ENCODE peak calls at places on chromosomes 13 and 19, in five cellular contexts. One of them, this sample, is unnamed.

GRCh38 chr13:103694033-103694432 is 627.8 kb upstream of the SLC10A2 start:
- DNase-seq in AG10803: no peak
- DNase-seq in lower leg skin: no peak
- DNase-seq in cardiac muscle cell: peak; percentile 16
- DNase-seq in kidney epithelial cell: no peak
- DNase-seq in this sample: no peak

GRCh38 chr19:5893907-5894703 is 9.5 kb downstream of the NDUFA11 start:
- DNase-seq in AG10803: no peak
- DNase-seq in lower leg skin: no peak
- DNase-seq in cardiac muscle cell: peak; percentile 71
- DNase-seq in kidney epithelial cell: no peak
- DNase-seq in this sample: no peak

GRCh38 chr19:35738021-35738886 is 4.0 kb downstream of the IGFLR1 start:
- DNase-seq in AG10803: no peak
- DNase-seq in lower leg skin: no peak
- DNase-seq in cardiac muscle cell: no peak
- DNase-seq in kidney epithelial cell: no peak
- DNase-seq in this sample: no peak

GRCh38 chr13:44470623-44471562 is 97.3 kb downstream of the SERP2 start:
- DNase-seq in AG10803: no peak
- DNase-seq in lower leg skin: no peak
- DNase-seq in cardiac muscle cell: peak; percentile 56
- DNase-seq in kidney epithelial cell: peak; percentile 47
- DNase-seq in this sample: no peak

GRCh38 chr13:44692173-44692713 is 116.1 kb upstream of the TSC22D1 start:
- DNase-seq in AG10803: no peak
- DNase-seq in lower leg skin: no peak
- DNase-seq in cardiac muscle cell: no peak
- DNase-seq in kidney epithelial cell: no peak
- DNase-seq in this sample: no peak

GRCh38 chr19:41997851-41998229 is 3.8 kb upstream of the ATP1A3 start:
- DNase-seq in AG10803: no peak
- DNase-seq in lower leg skin: no peak
- DNase-seq in cardiac muscle cell: no peak
- DNase-seq in kidney epithelial cell: no peak
- DNase-seq in this sample: no peak

GRCh38 chr19:1720237-1720636 is 33.1 kb upstream of the ONECUT3 start:
- DNase-seq in AG10803: no peak
- DNase-seq in lower leg skin: no peak
- DNase-seq in cardiac muscle cell: no peak
- DNase-seq in kidney epithelial cell: no peak
- DNase-seq in this sample: no peak

GRCh38 chr19:23991170-23991569 is 76.5 kb downstream of the ZNF726 start:
- DNase-seq in AG10803: no peak
- DNase-seq in lower leg skin: no peak
- DNase-seq in cardiac muscle cell: no peak
- DNase-seq in kidney epithelial cell: peak; percentile 41
- DNase-seq in this sample: no peak

GRCh38 chr13:98278068-98278619 is 101.1 kb upstream of the RNF113B start:
- DNase-seq in AG10803: no peak
- DNase-seq in lower leg skin: no peak
- DNase-seq in cardiac muscle cell: no peak
- DNase-seq in kidney epithelial cell: no peak
- DNase-seq in this sample: no peak

GRCh38 chr13:93248627-93249047 is 22.0 kb downstream of the GPC6 start:
- DNase-seq in AG10803: no peak
- DNase-seq in lower leg skin: no peak
- DNase-seq in cardiac muscle cell: peak; percentile 71
- DNase-seq in kidney epithelial cell: no peak
- DNase-seq in this sample: no peak

GRCh38 chr13:33349996-33350826 is 64.7 kb upstream of the STARD13 start:
- DNase-seq in AG10803: peak; percentile 21
- DNase-seq in lower leg skin: peak; percentile 40
- DNase-seq in cardiac muscle cell: peak; percentile 44
- DNase-seq in kidney epithelial cell: no peak
- DNase-seq in this sample: no peak

GRCh38 chr19:801861-802496 is 4.7 kb downstream of the PTBP1 start:
- DNase-seq in AG10803: peak; percentile 33
- DNase-seq in lower leg skin: no peak
- DNase-seq in cardiac muscle cell: peak; percentile 2
- DNase-seq in kidney epithelial cell: no peak
- DNase-seq in this sample: no peak

GRCh38 chr19:4284176-4284958 is 5.3 kb downstream of the SHD start:
- DNase-seq in AG10803: no peak
- DNase-seq in lower leg skin: no peak
- DNase-seq in cardiac muscle cell: peak; percentile 69
- DNase-seq in kidney epithelial cell: no peak
- DNase-seq in this sample: no peak

GRCh38 chr13:29749401-29750177 is 100.8 kb downstream of the UBL3 start:
- DNase-seq in AG10803: peak; percentile 12
- DNase-seq in lower leg skin: no peak
- DNase-seq in cardiac muscle cell: no peak
- DNase-seq in kidney epithelial cell: no peak
- DNase-seq in this sample: no peak

GRCh38 chr19:5567360-5567970 is at the start of gene TINCR:
- DNase-seq in AG10803: no peak
- DNase-seq in lower leg skin: no peak
- DNase-seq in cardiac muscle cell: peak; percentile 67
- DNase-seq in kidney epithelial cell: no peak
- DNase-seq in this sample: no peak

GRCh38 chr13:49132479-49133002 is 87.6 kb upstream of the MLNR start:
- DNase-seq in AG10803: no peak
- DNase-seq in lower leg skin: no peak
- DNase-seq in cardiac muscle cell: no peak
- DNase-seq in kidney epithelial cell: no peak
- DNase-seq in this sample: no peak

GRCh38 chr13:98368019-98368418 is 190.9 kb upstream of the RNF113B start:
- DNase-seq in AG10803: peak; percentile 94
- DNase-seq in lower leg skin: no peak
- DNase-seq in cardiac muscle cell: no peak
- DNase-seq in kidney epithelial cell: peak; percentile 54
- DNase-seq in this sample: no peak

GRCh38 chr13:74136089-74136658 is 2.0 kb upstream of the KLF12 start:
- DNase-seq in AG10803: peak; percentile 60
- DNase-seq in lower leg skin: no peak
- DNase-seq in cardiac muscle cell: peak; percentile 48
- DNase-seq in kidney epithelial cell: no peak
- DNase-seq in this sample: no peak

GRCh38 chr19:51735759-51736449 is 12.1 kb upstream of the HAS1 start:
- DNase-seq in AG10803: peak; percentile 93
- DNase-seq in lower leg skin: peak; percentile 42
- DNase-seq in cardiac muscle cell: no peak
- DNase-seq in kidney epithelial cell: no peak
- DNase-seq in this sample: no peak

GRCh38 chr19:40611096-40611495 is 9.9 kb downstream of the LTBP4 start:
- DNase-seq in AG10803: no peak
- DNase-seq in lower leg skin: no peak
- DNase-seq in cardiac muscle cell: no peak
- DNase-seq in kidney epithelial cell: no peak
- DNase-seq in this sample: no peak

GRCh38 chr19:11963566-11964355 is 1.1 kb upstream of the ZNF763 start:
- DNase-seq in AG10803: peak; percentile 61
- DNase-seq in lower leg skin: peak; percentile 67
- DNase-seq in cardiac muscle cell: peak; percentile 87
- DNase-seq in kidney epithelial cell: no peak
- DNase-seq in this sample: no peak

GRCh38 chr19:11018743-11019142 is 57.9 kb downstream of the SMARCA4 start:
- DNase-seq in AG10803: no peak
- DNase-seq in lower leg skin: no peak
- DNase-seq in cardiac muscle cell: no peak
- DNase-seq in kidney epithelial cell: no peak
- DNase-seq in this sample: no peak

GRCh38 chr19:48475369-48476068 is 6.3 kb downstream of the CYTH2 start:
- DNase-seq in AG10803: no peak
- DNase-seq in lower leg skin: no peak
- DNase-seq in cardiac muscle cell: no peak
- DNase-seq in kidney epithelial cell: no peak
- DNase-seq in this sample: no peak

GRCh38 chr19:44613295-44614168 is at the start of gene IGSF23:
- DNase-seq in AG10803: no peak
- DNase-seq in lower leg skin: no peak
- DNase-seq in cardiac muscle cell: no peak
- DNase-seq in kidney epithelial cell: no peak
- DNase-seq in this sample: no peak

GRCh38 chr13:23960566-23961156 is 63.4 kb upstream of the C1QTNF9B start:
- DNase-seq in AG10803: peak; percentile 43
- DNase-seq in lower leg skin: no peak
- DNase-seq in cardiac muscle cell: peak; percentile 75
- DNase-seq in kidney epithelial cell: no peak
- DNase-seq in this sample: no peak

GRCh38 chr13:35474551-35474950 is 1.9 kb downstream of the MAB21L1 start:
- DNase-seq in AG10803: no peak
- DNase-seq in lower leg skin: no peak
- DNase-seq in cardiac muscle cell: peak; percentile 29
- DNase-seq in kidney epithelial cell: no peak
- DNase-seq in this sample: no peak

DNA sequence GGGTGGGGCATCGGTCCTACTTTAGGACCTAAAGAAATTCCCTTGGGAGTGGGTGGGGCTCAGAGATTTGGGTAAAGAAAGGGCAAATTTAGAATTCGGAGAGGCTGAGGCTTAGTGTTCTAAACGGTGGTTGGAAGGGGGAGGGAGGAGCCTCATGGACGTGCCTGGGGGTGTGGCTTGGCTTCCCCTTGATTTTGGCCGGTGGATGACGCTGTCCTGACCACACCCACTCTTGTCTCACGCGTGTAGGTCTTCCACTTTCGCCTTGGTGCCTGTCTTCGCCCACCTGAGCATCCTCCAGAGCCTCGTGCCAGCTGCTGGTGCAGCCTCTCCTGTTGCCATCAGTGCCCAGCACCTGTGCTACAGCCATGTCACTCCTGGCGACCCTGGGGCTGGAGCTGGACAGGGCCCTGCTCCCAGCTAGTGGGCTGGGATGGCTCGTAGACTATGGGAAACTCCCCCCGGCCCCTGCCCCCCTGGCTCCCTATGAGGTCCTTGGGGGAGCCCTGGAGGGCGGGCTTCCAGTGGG is 1.2 kb upstream of the NUP62 start:
- DNase-seq in AG10803: no peak
- DNase-seq in lower leg skin: no peak
- DNase-seq in cardiac muscle cell: no peak
- DNase-seq in kidney epithelial cell: no peak
- DNase-seq in this sample: no peak
- H3K4me3 ChIP-seq in AG10803: peak overlapping the region; percentile 92
- H3K4me3 ChIP-seq in lower leg skin: no peak overlapping the region
- H3K4me3 ChIP-seq in cardiac muscle cell: peak overlapping the region; percentile 63
- H3K4me3 ChIP-seq in kidney epithelial cell: no peak overlapping the region
- H3K4me3 ChIP-seq in this sample: no peak overlapping the region

GRCh38 chr13:99528547-99528946 is 27.3 kb downstream of the TM9SF2 start:
- DNase-seq in AG10803: no peak
- DNase-seq in lower leg skin: no peak
- DNase-seq in cardiac muscle cell: peak; percentile 43
- DNase-seq in kidney epithelial cell: no peak
- DNase-seq in this sample: no peak
- TF ChIP-seq CTCF in AG10803: peak; percentile 11
- TF ChIP-seq CTCF in lower leg skin: no peak
- TF ChIP-seq CTCF in cardiac muscle cell: peak; percentile 4
- TF ChIP-seq CTCF in kidney epithelial cell: peak; percentile 13
- TF ChIP-seq CTCF in this sample: no peak

GRCh38 chr19:55477905-55478304 is 1.5 kb downstream of the ZNF628 start:
- DNase-seq in AG10803: no peak
- DNase-seq in lower leg skin: no peak
- DNase-seq in cardiac muscle cell: no peak
- DNase-seq in kidney epithelial cell: no peak
- DNase-seq in this sample: no peak
- H3K4me3 ChIP-seq in AG10803: peak overlapping the region; percentile 66
- H3K4me3 ChIP-seq in lower leg skin: no peak overlapping the region
- H3K4me3 ChIP-seq in cardiac muscle cell: no peak overlapping the region
- H3K4me3 ChIP-seq in kidney epithelial cell: no peak overlapping the region
- H3K4me3 ChIP-seq in this sample: peak overlapping the region; percentile 71

GRCh38 chr19:22603518-22604440 is 30.3 kb upstream of the ZNF492 start:
- DNase-seq in AG10803: no peak
- DNase-seq in lower leg skin: peak; percentile 6
- DNase-seq in cardiac muscle cell: no peak
- DNase-seq in kidney epithelial cell: no peak
- DNase-seq in this sample: no peak
- TF ChIP-seq CTCF in AG10803: no peak
- TF ChIP-seq CTCF in lower leg skin: no peak
- TF ChIP-seq CTCF in cardiac muscle cell: no peak
- TF ChIP-seq CTCF in kidney epithelial cell: no peak
- TF ChIP-seq CTCF in this sample: no peak

GRCh38 chr13:41916173-41916954 is 44.5 kb downstream of the VWA8 start:
- DNase-seq in AG10803: peak; percentile 80
- DNase-seq in lower leg skin: no peak
- DNase-seq in cardiac muscle cell: peak; percentile 30
- DNase-seq in kidney epithelial cell: peak; percentile 58
- DNase-seq in this sample: peak; percentile 83
- H3K4me3 ChIP-seq in AG10803: peak overlapping the region; percentile 1
- H3K4me3 ChIP-seq in lower leg skin: no peak overlapping the region
- H3K4me3 ChIP-seq in cardiac muscle cell: no peak overlapping the region
- H3K4me3 ChIP-seq in kidney epithelial cell: no peak overlapping the region
- H3K4me3 ChIP-seq in this sample: no peak overlapping the region

GRCh38 chr13:106376411-106377112 is 158.9 kb downstream of the EFNB2 start:
- DNase-seq in AG10803: peak; percentile 87
- DNase-seq in lower leg skin: no peak
- DNase-seq in cardiac muscle cell: no peak
- DNase-seq in kidney epithelial cell: peak; percentile 84
- DNase-seq in this sample: peak; percentile 58
- TF ChIP-seq CTCF in AG10803: peak; percentile 17
- TF ChIP-seq CTCF in lower leg skin: no peak
- TF ChIP-seq CTCF in cardiac muscle cell: peak; percentile 44
- TF ChIP-seq CTCF in kidney epithelial cell: no peak
- TF ChIP-seq CTCF in this sample: no peak

This sample was measured in AG04449.